ENCODE peak calls at places on chromosomes 6 and 20, in six cellular contexts. One of them, this sample, is unnamed.

GRCh38 chr20:49276201-49276894 is 1.5 kb downstream of the ZNFX1 start:
- DNase-seq in GM03348: peak
- DNase-seq in mesothelial cell of epicardium: no peak
- DNase-seq in central memory CD4-positive, alpha-beta T cell: no peak
- DNase-seq in astrocyte of the spinal cord: peak
- DNase-seq in PC-9: peak
- DNase-seq in this sample: peak

GRCh38 chr6:134720353-134721094 is 229.4 kb downstream of the ALDH8A1 start:
- DNase-seq in GM03348: peak
- DNase-seq in mesothelial cell of epicardium: no peak
- DNase-seq in central memory CD4-positive, alpha-beta T cell: no peak
- DNase-seq in astrocyte of the spinal cord: no peak
- DNase-seq in PC-9: no peak
- DNase-seq in this sample: peak

GRCh38 chr6:28807682-28808280 is 116.0 kb downstream of the TRIM27 start:
- DNase-seq in GM03348: peak
- DNase-seq in mesothelial cell of epicardium: no peak
- DNase-seq in central memory CD4-positive, alpha-beta T cell: no peak
- DNase-seq in astrocyte of the spinal cord: peak
- DNase-seq in PC-9: peak
- DNase-seq in this sample: peak

GRCh38 chr6:34867484-34867883 is 20.4 kb downstream of the TAF11 start:
- DNase-seq in GM03348: no peak
- DNase-seq in mesothelial cell of epicardium: no peak
- DNase-seq in central memory CD4-positive, alpha-beta T cell: no peak
- DNase-seq in astrocyte of the spinal cord: no peak
- DNase-seq in PC-9: no peak
- DNase-seq in this sample: peak

GRCh38 chr6:31174378-31174777 is 3.9 kb upstream of the POU5F1 start:
- DNase-seq in GM03348: no peak
- DNase-seq in mesothelial cell of epicardium: no peak
- DNase-seq in central memory CD4-positive, alpha-beta T cell: no peak
- DNase-seq in astrocyte of the spinal cord: no peak
- DNase-seq in PC-9: no peak
- DNase-seq in this sample: no peak

GRCh38 chr6:132054525-132054924 is 103.4 kb upstream of the CCN2 start:
- DNase-seq in GM03348: peak
- DNase-seq in mesothelial cell of epicardium: no peak
- DNase-seq in central memory CD4-positive, alpha-beta T cell: no peak
- DNase-seq in astrocyte of the spinal cord: peak
- DNase-seq in PC-9: no peak
- DNase-seq in this sample: no peak

GRCh38 chr6:80161438-80161837 is 55.0 kb downstream of the BCKDHB start:
- DNase-seq in GM03348: no peak
- DNase-seq in mesothelial cell of epicardium: no peak
- DNase-seq in central memory CD4-positive, alpha-beta T cell: no peak
- DNase-seq in astrocyte of the spinal cord: no peak
- DNase-seq in PC-9: no peak
- DNase-seq in this sample: no peak

GRCh38 chr20:17655286-17655651 is 26.8 kb downstream of the RRBP1 start:
- DNase-seq in GM03348: peak
- DNase-seq in mesothelial cell of epicardium: no peak
- DNase-seq in central memory CD4-positive, alpha-beta T cell: no peak
- DNase-seq in astrocyte of the spinal cord: no peak
- DNase-seq in PC-9: no peak
- DNase-seq in this sample: peak

GRCh38 chr6:151093706-151094105 is 146.1 kb upstream of the AKAP12 start:
- DNase-seq in GM03348: no peak
- DNase-seq in mesothelial cell of epicardium: no peak
- DNase-seq in central memory CD4-positive, alpha-beta T cell: no peak
- DNase-seq in astrocyte of the spinal cord: no peak
- DNase-seq in PC-9: no peak
- DNase-seq in this sample: no peak

GRCh38 chr6:148761532-148761951 is 14.7 kb downstream of the UST start:
- DNase-seq in GM03348: no peak
- DNase-seq in mesothelial cell of epicardium: no peak
- DNase-seq in central memory CD4-positive, alpha-beta T cell: peak
- DNase-seq in astrocyte of the spinal cord: peak
- DNase-seq in PC-9: peak
- DNase-seq in this sample: peak

GRCh38 chr6:74749211-74750142 is 456.4 kb downstream of the COL12A1 start:
- DNase-seq in GM03348: no peak
- DNase-seq in mesothelial cell of epicardium: no peak
- DNase-seq in central memory CD4-positive, alpha-beta T cell: no peak
- DNase-seq in astrocyte of the spinal cord: peak
- DNase-seq in PC-9: peak
- DNase-seq in this sample: peak